ENCODE peak calls at places on chromosome 7, in nine cellular contexts. K, I, T, H, C, S, J, E and N are unnamed samples.

GRCh38 chr7:133061792-133062191 is 20.1 kb downstream of the CHCHD3 start:
- DNase-seq in K (no peak), I (no peak), T (no peak), H (no peak), C (no peak), S (no peak), J (no peak), E (no peak), N (no peak)

GRCh38 chr7:158098125-158099030 is 489.2 kb downstream of the PTPRN2 start:
- DNase-seq in K (no peak), I (no peak), T (no peak), H (no peak), C (no peak), S (no peak), J (no peak), E (no peak), N (no peak)

GRCh38 chr7:45525057-45525456 is 49.1 kb upstream of the ADCY1 start:
- DNase-seq in K (no peak), I (no peak), T (no peak), H (peak), C (no peak), S (no peak), J (no peak), E (no peak), N (no peak)

GRCh38 chr7:24025765-24026164 is 258.2 kb upstream of the NPY start:
- DNase-seq in K (no peak), I (no peak), T (no peak), H (no peak), C (no peak), S (no peak), J (no peak), E (no peak), N (no peak)

GRCh38 chr7:83937930-83938329 is 256.7 kb downstream of the SEMA3A start:
- DNase-seq in K (no peak), I (no peak), T (no peak), H (no peak), C (no peak), S (no peak), J (no peak), E (no peak), N (no peak)

GRCh38 chr7:1646957-1647891 is 22.9 kb upstream of the ELFN1 start:
- DNase-seq in K (no peak), I (no peak), T (no peak), H (peak), C (no peak), S (no peak), J (no peak), E (no peak), N (no peak)

GRCh38 chr7:90595801-90596683 is at the start of gene CDK14:
- DNase-seq in K (peak), I (peak), T (peak), H (peak), C (peak), S (peak), J (peak), E (peak), N (peak)

GRCh38 chr7:152989889-152990380 is 230.4 kb downstream of the ACTR3B start:
- DNase-seq in K (no peak), I (peak), T (no peak), H (no peak), C (peak), S (no peak), J (peak), E (no peak), N (no peak)

GRCh38 chr7:53900856-53901528 is 641.2 kb upstream of the VSTM2A start:
- DNase-seq in K (no peak), I (no peak), T (no peak), H (no peak), C (no peak), S (no peak), J (no peak), E (no peak), N (no peak)

GRCh38 chr7:121080913-121081326 is 92.4 kb downstream of the CPED1 start:
- DNase-seq in K (no peak), I (no peak), T (no peak), H (no peak), C (no peak), S (no peak), J (no peak), E (no peak), N (no peak)

GRCh38 chr7:2512713-2513112 is 6.9 kb upstream of the LFNG start:
- DNase-seq in K (no peak), I (no peak), T (no peak), H (no peak), C (no peak), S (no peak), J (no peak), E (no peak), N (no peak)

GRCh38 chr7:131057524-131058065 is 270.1 kb upstream of the MKLN1 start:
- DNase-seq in K (no peak), I (no peak), T (no peak), H (peak), C (no peak), S (peak), J (no peak), E (no peak), N (peak)

GRCh38 chr7:117435475-117436043 is 8.3 kb upstream of the ASZ1 start:
- DNase-seq in K (no peak), I (no peak), T (no peak), H (no peak), C (no peak), S (no peak), J (no peak), E (no peak), N (peak)

GRCh38 chr7:20310963-20311742 is 19.5 kb upstream of the ITGB8 start:
- DNase-seq in K (no peak), I (no peak), T (no peak), H (peak), C (peak), S (no peak), J (no peak), E (peak), N (peak)

GRCh38 chr7:47893238-47893637 is 55.0 kb downstream of the PKD1L1 start:
- DNase-seq in K (no peak), I (peak), T (no peak), H (peak), C (no peak), S (no peak), J (peak), E (peak), N (peak)

GRCh38 chr7:138170959-138171703 is 94.9 kb downstream of the AKR1D1 start:
- DNase-seq in K (no peak), I (no peak), T (no peak), H (no peak), C (no peak), S (no peak), J (no peak), E (no peak), N (no peak)

GRCh38 chr7:104059103-104059502 is 69.6 kb upstream of the RELN start:
- DNase-seq in K (no peak), I (no peak), T (no peak), H (no peak), C (no peak), S (no peak), J (no peak), E (no peak), N (no peak)

GRCh38 chr7:148344406-148344805 is 246.2 kb upstream of the C7orf33 start:
- DNase-seq in K (no peak), I (no peak), T (no peak), H (no peak), C (no peak), S (no peak), J (no peak), E (no peak), N (no peak)

GRCh38 chr7:110119883-110120581 is 970.9 kb upstream of the LRRN3 start:
- DNase-seq in K (no peak), I (no peak), T (no peak), H (no peak), C (peak), S (no peak), J (no peak), E (peak), N (no peak)

GRCh38 chr7:158353606-158354570 is 233.7 kb downstream of the PTPRN2 start:
- DNase-seq in K (no peak), I (peak), T (no peak), H (peak), C (no peak), S (peak), J (no peak), E (peak), N (peak)

GRCh38 chr7:139523988-139524815 is 717 bp downstream of the CLEC2L start:
- DNase-seq in K (no peak), I (peak), T (no peak), H (no peak), C (no peak), S (no peak), J (no peak), E (no peak), N (no peak)

GRCh38 chr7:31642681-31643115 is 44.3 kb upstream of the PPP1R17 start:
- DNase-seq in K (no peak), I (no peak), T (no peak), H (no peak), C (no peak), S (no peak), J (no peak), E (no peak), N (no peak)

GRCh38 chr7:732094-732541 is 5.0 kb upstream of the PRKAR1B start:
- DNase-seq in K (no peak), I (peak), T (peak), H (no peak), C (no peak), S (no peak), J (peak), E (peak), N (peak)

GRCh38 chr7:7992502-7992901 is 23.9 kb downstream of the GLCCI1 start:
- DNase-seq in K (no peak), I (no peak), T (no peak), H (peak), C (peak), S (no peak), J (no peak), E (no peak), N (no peak)

GRCh38 chr7:42192851-42193456 is 44.1 kb downstream of the GLI3 start:
- DNase-seq in K (no peak), I (no peak), T (no peak), H (no peak), C (peak), S (no peak), J (no peak), E (peak), N (peak)

GRCh38 chr7:122298618-122299017 is 5.9 kb downstream of the FEZF1 start:
- DNase-seq in K (no peak), I (no peak), T (no peak), H (no peak), C (no peak), S (no peak), J (no peak), E (no peak), N (no peak)

GRCh38 chr7:77550586-77550985 is 13.5 kb downstream of the PTPN12 start:
- DNase-seq in K (no peak), I (no peak), T (no peak), H (peak), C (peak), S (no peak), J (no peak), E (no peak), N (no peak)

GRCh38 chr7:5354460-5355279 is 69.0 kb downstream of the TNRC18 start:
- DNase-seq in K (no peak), I (peak), T (no peak), H (peak), C (peak), S (no peak), J (no peak), E (no peak), N (no peak)

GRCh38 chr7:38034062-38034907 is 113.8 kb downstream of the EPDR1 start:
- DNase-seq in K (no peak), I (no peak), T (no peak), H (no peak), C (no peak), S (no peak), J (no peak), E (no peak), N (no peak)

GRCh38 chr7:26307226-26307625 is 15.6 kb downstream of the SNX10 start:
- DNase-seq in K (no peak), I (no peak), T (no peak), H (peak), C (peak), S (peak), J (no peak), E (peak), N (no peak)

GRCh38 chr7:12635830-12636229 is 51.6 kb upstream of the ARL4A start:
- DNase-seq in K (no peak), I (no peak), T (peak), H (no peak), C (no peak), S (no peak), J (no peak), E (peak), N (no peak)

GRCh38 chr7:38463277-38464224 is 167.6 kb downstream of the AMPH start:
- DNase-seq in K (no peak), I (no peak), T (no peak), H (peak), C (peak), S (no peak), J (no peak), E (peak), N (peak)

GRCh38 chr7:81986745-81987470 is 217.1 kb upstream of the HGF start:
- DNase-seq in K (no peak), I (no peak), T (no peak), H (no peak), C (no peak), S (no peak), J (no peak), E (no peak), N (no peak)

GRCh38 chr7:20776942-20777341 is 9.7 kb downstream of the SP8 start:
- DNase-seq in K (no peak), I (no peak), T (no peak), H (no peak), C (no peak), S (no peak), J (no peak), E (no peak), N (no peak)

GRCh38 chr7:132251327-132251659 is 325.0 kb downstream of the PLXNA4 start:
- DNase-seq in K (no peak), I (peak), T (no peak), H (no peak), C (no peak), S (no peak), J (no peak), E (peak), N (no peak)

GRCh38 chr7:64876792-64877713 is 26.0 kb upstream of the ZNF273 start:
- DNase-seq in K (no peak), I (peak), T (peak), H (peak), C (no peak), S (no peak), J (peak), E (no peak), N (peak)

GRCh38 chr7:1992554-1992953 is 240.2 kb downstream of the MAD1L1 start:
- DNase-seq in K (no peak), I (no peak), T (no peak), H (no peak), C (no peak), S (no peak), J (no peak), E (no peak), N (no peak)

GRCh38 chr7:17009007-17009719 is 127.4 kb upstream of the AGR3 start:
- DNase-seq in K (no peak), I (no peak), T (no peak), H (peak), C (peak), S (no peak), J (no peak), E (peak), N (no peak)
- TF ChIP-seq CTCF in K (no peak), I (no peak), T (peak), H (peak), C (peak), S (no peak), J (peak), E (peak), N (peak)

GRCh38 chr7:116101709-116102108 is 71.1 kb upstream of the TFEC start:
- DNase-seq in K (no peak), I (no peak), T (no peak), H (peak), C (peak), S (no peak), J (no peak), E (no peak), N (no peak)

GRCh38 chr7:116098175-116098574 is 67.6 kb upstream of the TFEC start:
- DNase-seq in K (no peak), I (no peak), T (no peak), H (no peak), C (no peak), S (no peak), J (no peak), E (no peak), N (no peak)

GRCh38 chr7:116093516-116094301 is 63.1 kb upstream of the TFEC start:
- DNase-seq in K (no peak), I (no peak), T (no peak), H (no peak), C (no peak), S (no peak), J (no peak), E (no peak), N (no peak)

GRCh38 chr7:116097365-116098009 is 66.9 kb upstream of the TFEC start:
- DNase-seq in K (no peak), I (no peak), T (no peak), H (peak), C (peak), S (no peak), J (no peak), E (peak), N (no peak)
- TF ChIP-seq CTCF in K (no peak), I (no peak), T (peak), H (peak), C (no peak), S (no peak), J (peak), E (no peak), N (no peak)

GRCh38 chr7:85521108-85521694 is 334.3 kb upstream of the SEMA3D start:
- DNase-seq in K (no peak), I (no peak), T (no peak), H (no peak), C (peak), S (no peak), J (no peak), E (no peak), N (no peak)
- TF ChIP-seq CTCF in K (no peak), I (no peak), T (no peak), H (no peak), C (no peak), S (no peak), J (no peak), E (no peak), N (no peak)

DNA sequence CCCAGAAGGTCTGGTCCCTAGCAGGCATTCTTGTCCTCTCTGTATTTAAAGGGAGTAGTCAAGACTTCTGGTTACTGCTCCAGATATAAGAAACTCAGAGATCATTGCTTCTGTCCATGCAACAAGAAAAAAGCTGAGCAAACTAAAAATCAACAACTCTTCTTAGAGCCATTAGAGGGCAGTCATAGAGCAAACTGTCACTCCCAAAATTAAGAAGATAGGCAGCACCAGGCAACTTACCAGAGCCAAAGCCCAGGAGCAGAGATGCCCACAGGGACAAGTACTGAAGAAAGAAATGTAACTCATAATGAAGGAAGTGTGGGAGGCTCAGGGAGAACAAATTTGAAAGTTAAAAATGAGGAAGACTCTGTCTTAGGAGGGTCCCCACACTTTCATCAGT is 472.9 kb upstream of the COBL start:
- DNase-seq in K (no peak), I (no peak), T (no peak), H (no peak), C (no peak), S (no peak), J (no peak), E (no peak), N (no peak)
- TF ChIP-seq CTCF in K (no peak), I (peak), T (no peak), H (no peak), C (no peak), S (no peak), J (no peak), E (peak), N (no peak)

DNA sequence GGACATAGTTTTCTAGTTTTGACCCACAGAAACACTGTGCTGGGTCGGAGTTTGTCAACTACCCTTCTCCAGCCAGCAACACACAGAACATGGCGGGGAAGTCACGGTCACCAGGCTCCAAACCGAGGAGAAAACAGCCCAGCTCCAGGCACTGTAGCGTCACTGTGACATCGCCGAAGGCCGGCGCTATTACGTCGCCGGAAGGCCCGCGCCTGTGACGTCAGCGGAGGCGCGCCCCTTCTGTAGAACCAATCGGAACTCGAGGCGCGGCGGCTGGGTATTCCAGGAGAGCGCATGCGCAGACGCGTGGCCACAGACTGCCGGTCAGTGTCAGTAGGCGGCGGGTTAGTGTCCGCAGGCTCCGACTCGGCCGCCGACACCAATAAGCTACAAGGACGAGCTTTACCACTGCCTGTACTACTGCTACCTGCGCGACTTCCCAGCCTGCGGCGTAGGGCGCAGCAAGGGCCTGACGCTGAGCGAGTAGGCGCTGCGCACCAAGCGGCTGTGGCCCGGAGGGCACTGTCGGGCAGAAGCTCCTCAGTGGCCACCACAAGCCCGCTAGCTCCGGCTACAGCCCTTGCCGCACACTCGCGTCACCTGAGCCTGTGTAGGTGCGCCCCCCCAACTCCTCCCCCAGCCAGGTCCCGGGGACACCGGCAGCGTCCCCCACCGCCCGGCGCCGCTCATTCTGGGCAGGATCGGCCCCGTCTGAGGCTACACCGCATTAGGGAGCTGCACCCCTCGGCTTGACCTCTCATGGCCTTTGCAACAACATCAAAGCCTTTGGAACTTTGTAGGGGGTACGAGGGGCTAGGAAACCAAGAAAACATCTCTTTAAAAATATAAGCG is 35.1 kb upstream of the SRRM3 start:
- DNase-seq in K (peak), I (peak), T (peak), H (peak), C (peak), S (peak), J (peak), E (peak), N (peak)
- TF ChIP-seq CTCF in K (no peak), I (no peak), T (no peak), H (peak), C (peak), S (no peak), J (no peak), E (no peak), N (no peak)

GRCh38 chr7:143321734-143322133 is 5.8 kb downstream of the CLCN1 start:
- DNase-seq in K (no peak), I (no peak), T (no peak), H (no peak), C (no peak), S (peak), J (no peak), E (peak), N (peak)
- TF ChIP-seq CTCF in K (no peak), I (no peak), T (no peak), H (no peak), C (no peak), S (peak), J (no peak), E (peak), N (no peak)

DNA sequence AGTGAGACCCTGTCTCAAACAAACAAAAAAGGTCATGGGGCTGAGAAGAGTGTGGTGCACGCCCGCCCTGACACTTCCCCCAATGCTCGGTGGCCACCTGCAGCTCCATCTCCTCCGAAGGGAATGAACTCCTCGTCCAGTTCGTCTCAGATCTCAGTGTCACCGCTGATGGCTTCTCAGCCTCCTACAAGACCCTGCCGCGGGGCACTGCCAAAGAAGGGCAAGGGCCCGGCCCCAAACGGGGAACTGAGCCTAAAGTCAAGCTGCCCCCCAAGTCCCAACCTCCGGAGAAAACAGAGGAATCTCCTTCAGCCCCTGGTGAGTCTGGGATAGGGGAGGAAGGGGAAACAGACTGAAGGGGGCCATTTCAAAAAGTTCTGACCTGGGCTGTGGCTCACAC is 4.2 kb downstream of the PCOLCE start:
- DNase-seq in K (no peak), I (no peak), T (no peak), H (no peak), C (no peak), S (no peak), J (no peak), E (no peak), N (no peak)
- TF ChIP-seq CTCF in K (no peak), I (no peak), T (no peak), H (no peak), C (no peak), S (no peak), J (no peak), E (no peak), N (no peak)

GRCh38 chr7:29297194-29297890 is 102.8 kb downstream of the CHN2 start:
- DNase-seq in K (no peak), I (peak), T (no peak), H (no peak), C (no peak), S (no peak), J (peak), E (no peak), N (peak)
- TF ChIP-seq CTCF in K (no peak), I (peak), T (no peak), H (no peak), C (no peak), S (no peak), J (peak), E (no peak), N (peak)